ENCODE peak calls at places on chromosomes 3 and 15, in eight cellular contexts. One of them, this sample, is unnamed. For H3K36me3, the result is how much of the 10 kb centered on the place peaks cover.

GRCh38 chr3:21801631-21802030 is 50.6 kb upstream of the ZNF385D start:
- DNase-seq in endodermal cell: no peak
- DNase-seq in H7: no peak
- DNase-seq in mesenchymal stem cell: no peak
- DNase-seq in naive thymus-derived CD4-positive, alpha-beta T cell: no peak
- DNase-seq in bronchial epithelial cell: no peak
- DNase-seq in mammary epithelial cell: no peak
- DNase-seq in aorta: no peak
- DNase-seq in this sample: no peak

GRCh38 chr3:171994646-171995441 is 44.5 kb upstream of the FNDC3B start:
- DNase-seq in endodermal cell: no peak
- DNase-seq in H7: no peak
- DNase-seq in mesenchymal stem cell: peak
- DNase-seq in naive thymus-derived CD4-positive, alpha-beta T cell: no peak
- DNase-seq in bronchial epithelial cell: peak
- DNase-seq in mammary epithelial cell: peak
- DNase-seq in aorta: no peak
- DNase-seq in this sample: no peak

GRCh38 chr3:46955801-46956259 is 20.7 kb downstream of the CCDC12 start:
- DNase-seq in endodermal cell: no peak
- DNase-seq in H7: no peak
- DNase-seq in mesenchymal stem cell: peak
- DNase-seq in naive thymus-derived CD4-positive, alpha-beta T cell: no peak
- DNase-seq in bronchial epithelial cell: no peak
- DNase-seq in mammary epithelial cell: no peak
- DNase-seq in aorta: no peak
- DNase-seq in this sample: no peak

GRCh38 chr15:65824941-65825544 is 33.0 kb upstream of the DENND4A start:
- DNase-seq in endodermal cell: no peak
- DNase-seq in H7: no peak
- DNase-seq in mesenchymal stem cell: peak
- DNase-seq in naive thymus-derived CD4-positive, alpha-beta T cell: no peak
- DNase-seq in bronchial epithelial cell: peak
- DNase-seq in mammary epithelial cell: peak
- DNase-seq in aorta: no peak
- DNase-seq in this sample: no peak

GRCh38 chr3:54917172-54917571 is 10.7 kb downstream of the LRTM1 start:
- DNase-seq in endodermal cell: no peak
- DNase-seq in H7: no peak
- DNase-seq in mesenchymal stem cell: no peak
- DNase-seq in naive thymus-derived CD4-positive, alpha-beta T cell: no peak
- DNase-seq in bronchial epithelial cell: peak
- DNase-seq in mammary epithelial cell: no peak
- DNase-seq in aorta: no peak
- DNase-seq in this sample: no peak

GRCh38 chr3:62935793-62936192 is 60.6 kb upstream of the CADPS start:
- DNase-seq in endodermal cell: no peak
- DNase-seq in H7: no peak
- DNase-seq in mesenchymal stem cell: no peak
- DNase-seq in naive thymus-derived CD4-positive, alpha-beta T cell: no peak
- DNase-seq in bronchial epithelial cell: no peak
- DNase-seq in mammary epithelial cell: no peak
- DNase-seq in aorta: no peak
- DNase-seq in this sample: no peak

GRCh38 chr3:193791041-193792032 is 198.3 kb downstream of the OPA1 start:
- DNase-seq in endodermal cell: peak
- DNase-seq in H7: no peak
- DNase-seq in mesenchymal stem cell: no peak
- DNase-seq in naive thymus-derived CD4-positive, alpha-beta T cell: no peak
- DNase-seq in bronchial epithelial cell: peak
- DNase-seq in mammary epithelial cell: no peak
- DNase-seq in aorta: no peak
- DNase-seq in this sample: no peak

GRCh38 chr15:78684645-78685044 is 43.6 kb upstream of the CHRNB4 start:
- DNase-seq in endodermal cell: no peak
- DNase-seq in H7: no peak
- DNase-seq in mesenchymal stem cell: no peak
- DNase-seq in naive thymus-derived CD4-positive, alpha-beta T cell: no peak
- DNase-seq in bronchial epithelial cell: no peak
- DNase-seq in mammary epithelial cell: no peak
- DNase-seq in aorta: no peak
- DNase-seq in this sample: no peak

GRCh38 chr3:172625404-172625803 is 85.5 kb downstream of the NCEH1 start:
- DNase-seq in endodermal cell: no peak
- DNase-seq in H7: no peak
- DNase-seq in mesenchymal stem cell: peak
- DNase-seq in naive thymus-derived CD4-positive, alpha-beta T cell: no peak
- DNase-seq in bronchial epithelial cell: peak
- DNase-seq in mammary epithelial cell: peak
- DNase-seq in aorta: no peak
- DNase-seq in this sample: no peak

GRCh38 chr3:119279101-119279554 is 15.1 kb upstream of the ARHGAP31 start:
- DNase-seq in endodermal cell: peak
- DNase-seq in H7: no peak
- DNase-seq in mesenchymal stem cell: no peak
- DNase-seq in naive thymus-derived CD4-positive, alpha-beta T cell: no peak
- DNase-seq in bronchial epithelial cell: no peak
- DNase-seq in mammary epithelial cell: no peak
- DNase-seq in aorta: peak
- DNase-seq in this sample: peak

GRCh38 chr3:68986496-68987208 is 26.8 kb downstream of the EOGT start:
- DNase-seq in endodermal cell: peak
- DNase-seq in H7: no peak
- DNase-seq in mesenchymal stem cell: no peak
- DNase-seq in naive thymus-derived CD4-positive, alpha-beta T cell: no peak
- DNase-seq in bronchial epithelial cell: no peak
- DNase-seq in mammary epithelial cell: no peak
- DNase-seq in aorta: no peak
- DNase-seq in this sample: no peak
- H3K36me3 ChIP-seq in endodermal cell: half or more
- H3K36me3 ChIP-seq in H7: under half
- H3K36me3 ChIP-seq in mesenchymal stem cell: under half
- H3K36me3 ChIP-seq in naive thymus-derived CD4-positive, alpha-beta T cell: under half
- H3K36me3 ChIP-seq in bronchial epithelial cell: under half
- H3K36me3 ChIP-seq in mammary epithelial cell: under half
- H3K36me3 ChIP-seq in aorta: under half
- H3K36me3 ChIP-seq in this sample: half or more

GRCh38 chr3:16290007-16290826 is 25.2 kb downstream of the OXNAD1 start:
- DNase-seq in endodermal cell: peak
- DNase-seq in H7: no peak
- DNase-seq in mesenchymal stem cell: peak
- DNase-seq in naive thymus-derived CD4-positive, alpha-beta T cell: peak
- DNase-seq in bronchial epithelial cell: peak
- DNase-seq in mammary epithelial cell: peak
- DNase-seq in aorta: peak
- DNase-seq in this sample: no peak
- H3K36me3 ChIP-seq in endodermal cell: under half
- H3K36me3 ChIP-seq in H7: under half
- H3K36me3 ChIP-seq in mesenchymal stem cell: under half
- H3K36me3 ChIP-seq in naive thymus-derived CD4-positive, alpha-beta T cell: under half
- H3K36me3 ChIP-seq in bronchial epithelial cell: under half
- H3K36me3 ChIP-seq in mammary epithelial cell: under half
- H3K36me3 ChIP-seq in aorta: under half
- H3K36me3 ChIP-seq in this sample: under half

GRCh38 chr3:127090218-127091160 is 102.4 kb upstream of the PRR23E start:
- DNase-seq in endodermal cell: no peak
- DNase-seq in H7: no peak
- DNase-seq in mesenchymal stem cell: no peak
- DNase-seq in naive thymus-derived CD4-positive, alpha-beta T cell: no peak
- DNase-seq in bronchial epithelial cell: no peak
- DNase-seq in mammary epithelial cell: no peak
- DNase-seq in aorta: peak
- DNase-seq in this sample: no peak

GRCh38 chr3:127087441-127087840 is 104.5 kb downstream of the PLXNA1 start:
- DNase-seq in endodermal cell: no peak
- DNase-seq in H7: no peak
- DNase-seq in mesenchymal stem cell: no peak
- DNase-seq in naive thymus-derived CD4-positive, alpha-beta T cell: no peak
- DNase-seq in bronchial epithelial cell: no peak
- DNase-seq in mammary epithelial cell: no peak
- DNase-seq in aorta: peak
- DNase-seq in this sample: peak

GRCh38 chr3:127091376-127091775 is 101.6 kb upstream of the PRR23E start:
- DNase-seq in endodermal cell: no peak
- DNase-seq in H7: no peak
- DNase-seq in mesenchymal stem cell: no peak
- DNase-seq in naive thymus-derived CD4-positive, alpha-beta T cell: no peak
- DNase-seq in bronchial epithelial cell: no peak
- DNase-seq in mammary epithelial cell: no peak
- DNase-seq in aorta: peak
- DNase-seq in this sample: no peak

GRCh38 chr3:127088511-127089430 is 104.2 kb upstream of the PRR23E start:
- DNase-seq in endodermal cell: peak
- DNase-seq in H7: peak
- DNase-seq in mesenchymal stem cell: no peak
- DNase-seq in naive thymus-derived CD4-positive, alpha-beta T cell: no peak
- DNase-seq in bronchial epithelial cell: no peak
- DNase-seq in mammary epithelial cell: no peak
- DNase-seq in aorta: peak
- DNase-seq in this sample: peak

GRCh38 chr3:127089487-127090145 is 103.3 kb upstream of the PRR23E start:
- DNase-seq in endodermal cell: no peak
- DNase-seq in H7: no peak
- DNase-seq in mesenchymal stem cell: no peak
- DNase-seq in naive thymus-derived CD4-positive, alpha-beta T cell: no peak
- DNase-seq in bronchial epithelial cell: no peak
- DNase-seq in mammary epithelial cell: no peak
- DNase-seq in aorta: peak
- DNase-seq in this sample: peak
- H3K36me3 ChIP-seq in endodermal cell: under half
- H3K36me3 ChIP-seq in H7: under half
- H3K36me3 ChIP-seq in mesenchymal stem cell: under half
- H3K36me3 ChIP-seq in naive thymus-derived CD4-positive, alpha-beta T cell: under half
- H3K36me3 ChIP-seq in bronchial epithelial cell: under half
- H3K36me3 ChIP-seq in mammary epithelial cell: under half
- H3K36me3 ChIP-seq in aorta: under half
- H3K36me3 ChIP-seq in this sample: under half

DNA sequence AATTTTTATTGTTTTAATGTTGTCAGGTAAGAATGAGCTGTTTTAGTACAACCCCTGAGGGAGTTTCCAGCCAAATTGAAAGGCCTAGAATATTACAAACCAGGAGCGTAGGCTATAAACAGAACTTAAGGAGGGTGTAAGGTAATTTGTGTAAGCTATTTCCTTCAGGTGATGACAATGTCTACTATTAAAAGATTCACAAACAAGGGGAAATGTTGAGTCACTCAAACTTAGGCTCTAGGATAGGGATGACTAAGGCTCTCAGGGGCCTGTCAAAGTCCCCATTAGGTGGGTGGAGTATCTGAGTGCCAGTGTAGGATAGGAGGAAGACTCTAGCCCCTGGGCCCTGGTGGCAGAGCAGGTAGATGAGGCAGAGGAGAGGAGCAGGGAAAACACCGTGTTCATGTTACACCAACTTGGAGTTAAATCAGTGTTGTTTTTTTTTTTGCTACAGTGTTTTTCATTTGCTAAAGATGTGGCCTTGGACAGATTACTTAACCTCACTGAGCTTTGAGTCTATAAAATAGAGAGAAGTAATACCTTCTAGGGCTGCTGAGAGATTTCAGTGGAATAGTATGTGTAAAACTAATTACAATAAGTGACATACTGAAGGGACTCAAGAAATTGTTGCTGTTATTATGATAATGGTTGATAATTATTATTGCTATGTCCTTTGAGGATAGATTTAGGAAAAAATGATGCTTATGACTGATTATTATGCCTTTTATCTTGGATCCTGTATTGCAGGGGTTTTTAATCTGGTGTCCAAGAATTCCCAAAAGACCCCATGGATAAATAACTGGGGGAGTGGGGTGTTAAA is 10.2 kb downstream of the TM4SF1 start:
- DNase-seq in endodermal cell: no peak
- DNase-seq in H7: no peak
- DNase-seq in mesenchymal stem cell: peak
- DNase-seq in naive thymus-derived CD4-positive, alpha-beta T cell: no peak
- DNase-seq in bronchial epithelial cell: peak
- DNase-seq in mammary epithelial cell: peak
- DNase-seq in aorta: no peak
- DNase-seq in this sample: no peak
- H3K36me3 ChIP-seq in endodermal cell: under half
- H3K36me3 ChIP-seq in H7: under half
- H3K36me3 ChIP-seq in mesenchymal stem cell: under half
- H3K36me3 ChIP-seq in naive thymus-derived CD4-positive, alpha-beta T cell: under half
- H3K36me3 ChIP-seq in bronchial epithelial cell: under half
- H3K36me3 ChIP-seq in mammary epithelial cell: under half
- H3K36me3 ChIP-seq in aorta: under half
- H3K36me3 ChIP-seq in this sample: under half

GRCh38 chr15:48371961-48372360 is 40.7 kb downstream of the DUT start:
- DNase-seq in endodermal cell: no peak
- DNase-seq in H7: no peak
- DNase-seq in mesenchymal stem cell: no peak
- DNase-seq in naive thymus-derived CD4-positive, alpha-beta T cell: no peak
- DNase-seq in bronchial epithelial cell: no peak
- DNase-seq in mammary epithelial cell: no peak
- DNase-seq in aorta: no peak
- DNase-seq in this sample: no peak
- H3K36me3 ChIP-seq in endodermal cell: under half
- H3K36me3 ChIP-seq in H7: under half
- H3K36me3 ChIP-seq in mesenchymal stem cell: under half
- H3K36me3 ChIP-seq in naive thymus-derived CD4-positive, alpha-beta T cell: under half
- H3K36me3 ChIP-seq in bronchial epithelial cell: under half
- H3K36me3 ChIP-seq in mammary epithelial cell: under half
- H3K36me3 ChIP-seq in aorta: under half
- H3K36me3 ChIP-seq in this sample: under half

GRCh38 chr3:16404349-16404895 is 109.1 kb downstream of the RFTN1 start:
- DNase-seq in endodermal cell: no peak
- DNase-seq in H7: no peak
- DNase-seq in mesenchymal stem cell: no peak
- DNase-seq in naive thymus-derived CD4-positive, alpha-beta T cell: no peak
- DNase-seq in bronchial epithelial cell: no peak
- DNase-seq in mammary epithelial cell: no peak
- DNase-seq in aorta: no peak
- DNase-seq in this sample: no peak

GRCh38 chr3:16406579-16406978 is 106.9 kb downstream of the RFTN1 start:
- DNase-seq in endodermal cell: no peak
- DNase-seq in H7: no peak
- DNase-seq in mesenchymal stem cell: no peak
- DNase-seq in naive thymus-derived CD4-positive, alpha-beta T cell: no peak
- DNase-seq in bronchial epithelial cell: no peak
- DNase-seq in mammary epithelial cell: no peak
- DNase-seq in aorta: no peak
- DNase-seq in this sample: no peak

GRCh38 chr3:16409032-16409431 is 104.5 kb downstream of the RFTN1 start:
- DNase-seq in endodermal cell: no peak
- DNase-seq in H7: peak
- DNase-seq in mesenchymal stem cell: no peak
- DNase-seq in naive thymus-derived CD4-positive, alpha-beta T cell: no peak
- DNase-seq in bronchial epithelial cell: no peak
- DNase-seq in mammary epithelial cell: no peak
- DNase-seq in aorta: no peak
- DNase-seq in this sample: no peak

GRCh38 chr3:16406175-16406574 is 107.3 kb downstream of the RFTN1 start:
- DNase-seq in endodermal cell: no peak
- DNase-seq in H7: no peak
- DNase-seq in mesenchymal stem cell: no peak
- DNase-seq in naive thymus-derived CD4-positive, alpha-beta T cell: no peak
- DNase-seq in bronchial epithelial cell: no peak
- DNase-seq in mammary epithelial cell: no peak
- DNase-seq in aorta: no peak
- DNase-seq in this sample: no peak

DNA sequence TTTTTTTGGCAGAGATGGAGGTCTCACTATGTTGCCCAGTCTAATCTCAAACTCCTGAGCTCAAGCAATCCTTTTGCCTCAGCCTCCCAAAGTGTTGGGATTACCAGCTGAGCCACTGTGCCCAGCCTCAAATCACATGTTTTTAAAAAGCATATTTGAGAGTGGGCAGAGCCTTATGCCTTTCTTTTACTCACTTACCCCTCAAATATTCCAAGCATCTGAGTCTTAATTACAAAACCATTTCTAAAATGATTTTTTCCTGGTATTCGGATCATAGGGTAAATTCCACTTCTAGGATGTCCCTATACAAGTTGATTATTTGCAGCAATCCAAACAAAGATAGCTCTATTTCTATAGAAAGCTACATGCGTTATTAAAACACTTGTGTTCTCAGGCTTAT is 106.1 kb downstream of the RFTN1 start:
- DNase-seq in endodermal cell: no peak
- DNase-seq in H7: no peak
- DNase-seq in mesenchymal stem cell: no peak
- DNase-seq in naive thymus-derived CD4-positive, alpha-beta T cell: no peak
- DNase-seq in bronchial epithelial cell: no peak
- DNase-seq in mammary epithelial cell: no peak
- DNase-seq in aorta: no peak
- DNase-seq in this sample: no peak
- H3K36me3 ChIP-seq in endodermal cell: under half
- H3K36me3 ChIP-seq in H7: under half
- H3K36me3 ChIP-seq in mesenchymal stem cell: under half
- H3K36me3 ChIP-seq in naive thymus-derived CD4-positive, alpha-beta T cell: under half
- H3K36me3 ChIP-seq in bronchial epithelial cell: under half
- H3K36me3 ChIP-seq in mammary epithelial cell: under half
- H3K36me3 ChIP-seq in aorta: under half
- H3K36me3 ChIP-seq in this sample: under half